ENCODE peak calls at places on chromosomes 12 and 14, in five cellular contexts. C is heart right ventricle; I is ovary; V is cardiac muscle cell; J is effector memory CD4-positive, alpha-beta T cell. D is an unnamed sample.

GRCh38 chr14:52948836-52949235 is 2.0 kb downstream of the FERMT2 start:
- DNase-seq in C (no peak), I (no peak), V (no peak), J (no peak), D (no peak)

GRCh38 chr14:89755816-89756215 is 198.7 kb downstream of the EFCAB11 start:
- DNase-seq in C (peak; percentile 53), I (no peak), V (no peak), J (no peak), D (no peak)

GRCh38 chr12:82461393-82461792 is 103.1 kb downstream of the METTL25 start:
- DNase-seq in C (no peak), I (no peak), V (no peak), J (no peak), D (no peak)

GRCh38 chr12:89731064-89731463 is 22.4 kb upstream of the ATP2B1 start:
- DNase-seq in C (no peak), I (no peak), V (no peak), J (no peak), D (no peak)

GRCh38 chr14:20907214-20907613 is 16.0 kb downstream of the RNASE3 start:
- DNase-seq in C (no peak), I (no peak), V (no peak), J (no peak), D (no peak)

GRCh38 chr14:95891742-95892141 is 15.1 kb downstream of the TUNAR start:
- DNase-seq in C (no peak), I (no peak), V (no peak), J (no peak), D (no peak)

GRCh38 chr14:69087061-69087461 is 65.9 kb downstream of the DCAF5 start:
- DNase-seq in C (no peak), I (no peak), V (peak; percentile 67), J (no peak), D (no peak)

GRCh38 chr12:2958432-2959193 is 584 bp upstream of the TEAD4 start:
- DNase-seq in C (peak; percentile 72), I (peak; percentile 33), V (peak; percentile 79), J (no peak), D (peak; percentile 82)

GRCh38 chr14:96001866-96002510 is 37.2 kb upstream of the C14orf132 start:
- DNase-seq in C (no peak), I (no peak), V (no peak), J (no peak), D (no peak)

GRCh38 chr12:106780010-106780625 is 5.6 kb downstream of the RIC8B start:
- DNase-seq in C (no peak), I (no peak), V (no peak), J (no peak), D (no peak)

GRCh38 chr12:13179159-13180074 is 17.1 kb upstream of the EMP1 start:
- DNase-seq in C (peak; percentile 46), I (peak; percentile 22), V (peak; percentile 61), J (peak; percentile 27), D (peak; percentile 38)

GRCh38 chr12:57632898-57633825 is at the start of gene B4GALNT1:
- DNase-seq in C (peak; percentile 71), I (no peak), V (peak; percentile 59), J (no peak), D (peak; percentile 56)

GRCh38 chr14:58243790-58244555 is 670 bp upstream of the PSMA3 start:
- DNase-seq in C (no peak), I (no peak), V (peak; percentile 16), J (no peak), D (no peak)

GRCh38 chr12:56477521-56478225 is 9.3 kb downstream of the SPRYD4 start:
- DNase-seq in C (no peak), I (no peak), V (no peak), J (no peak), D (peak; percentile 21)

GRCh38 chr14:104425763-104426691 is 153.5 kb upstream of the C14orf180 start:
- DNase-seq in C (no peak), I (no peak), V (no peak), J (no peak), D (no peak)

GRCh38 chr12:54411398-54412241 is 7.4 kb downstream of the ITGA5 start:
- DNase-seq in C (peak; percentile 61), I (no peak), V (peak; percentile 84), J (peak; percentile 48), D (no peak)

GRCh38 chr14:82113710-82114109 is 580.1 kb upstream of the SEL1L start:
- DNase-seq in C (no peak), I (no peak), V (no peak), J (no peak), D (no peak)

GRCh38 chr12:120721866-120722265 is 3.8 kb upstream of the ACADS start:
- DNase-seq in C (no peak), I (no peak), V (no peak), J (no peak), D (no peak)
- H3K4me3 ChIP-seq in C (no peak overlapping the region), I (no peak overlapping the region), V (no peak overlapping the region), J (no peak overlapping the region), D (no peak overlapping the region)

DNA sequence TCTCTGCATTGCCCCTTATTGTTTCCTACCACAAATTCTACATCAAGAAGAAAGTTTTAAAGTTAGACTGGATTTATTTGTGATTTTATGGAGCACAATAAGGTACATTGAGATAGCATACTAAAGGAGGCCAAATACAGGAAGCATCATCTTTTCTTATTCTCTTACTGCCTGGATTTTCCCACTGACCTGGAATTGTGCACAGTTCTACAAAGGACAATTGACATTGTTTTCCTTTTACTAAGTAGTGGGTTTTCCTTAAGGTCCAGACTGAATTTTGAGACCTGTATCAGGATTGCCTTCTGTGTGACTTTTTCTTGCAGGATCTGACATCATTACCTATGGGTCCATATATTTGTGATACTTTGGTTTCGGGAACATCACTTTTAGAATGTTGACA is 18.8 kb upstream of the ZNF140 start:
- DNase-seq in C (no peak), I (no peak), V (no peak), J (no peak), D (no peak)
- H3K9me3 ChIP-seq in C (peaks cover 100% of the 10 kb centered on the region), I (peaks cover 65% of the 10 kb centered on the region), V (peaks cover 49% of the 10 kb centered on the region), J (peaks cover 94% of the 10 kb centered on the region), D (no peaks in the 10 kb centered on the region)

GRCh38 chr14:105473677-105474477 is 744 bp upstream of the CRIP2 start:
- DNase-seq in C (peak; percentile 98), I (peak; percentile 82), V (peak; percentile 93), J (peak; percentile 82), D (peak; percentile 91)
- H3K27ac ChIP-seq in C (peak overlapping the region; percentile 100), I (no peak overlapping the region), V (peak overlapping the region; percentile 98), J (peak overlapping the region; percentile 83), D (peak overlapping the region; percentile 80)

GRCh38 chr12:10215451-10215850 is 2.8 kb downstream of the GABARAPL1 start:
- DNase-seq in C (no peak), I (no peak), V (no peak), J (no peak), D (no peak)
- H3K4me3 ChIP-seq in C (peak overlapping the region; percentile 81), I (peak overlapping the region; percentile 89), V (no peak overlapping the region), J (no peak overlapping the region), D (no peak overlapping the region)

D was measured in body of pancreas.